ENCODE peak calls at places on chromosomes 4 and X, in four cellular contexts. One of them, this sample, is unnamed.

GRCh38 chr4:57162499-57163019 is 52.4 kb upstream of the IGFBP7 start:
- DNase-seq in HepG2: no peak
- DNase-seq in fibroblast of the aortic adventitia: no peak
- DNase-seq in HFF-Myc: no peak
- DNase-seq in this sample: no peak

GRCh38 chrX:20265726-20266681 is 705 bp downstream of the RPS6KA3 start:
- DNase-seq in HepG2: no peak
- DNase-seq in fibroblast of the aortic adventitia: no peak
- DNase-seq in HFF-Myc: no peak
- DNase-seq in this sample: peak

GRCh38 chr4:106358899-106359298 is 9.7 kb downstream of the GIMD1 start:
- DNase-seq in HepG2: no peak
- DNase-seq in fibroblast of the aortic adventitia: peak
- DNase-seq in HFF-Myc: no peak
- DNase-seq in this sample: peak

GRCh38 chrX:67544281-67544680 is 460 bp downstream of the AR start:
- DNase-seq in HepG2: no peak
- DNase-seq in fibroblast of the aortic adventitia: peak
- DNase-seq in HFF-Myc: no peak
- DNase-seq in this sample: no peak

GRCh38 chr4:16900325-16900724 is 1.9 kb upstream of the LDB2 start:
- DNase-seq in HepG2: no peak
- DNase-seq in fibroblast of the aortic adventitia: no peak
- DNase-seq in HFF-Myc: no peak
- DNase-seq in this sample: no peak

GRCh38 chr4:71296945-71297344 is 41.9 kb upstream of the SLC4A4 start:
- DNase-seq in HepG2: no peak
- DNase-seq in fibroblast of the aortic adventitia: peak
- DNase-seq in HFF-Myc: no peak
- DNase-seq in this sample: no peak

GRCh38 chr4:77040856-77041576 is 34.8 kb downstream of the CCNI start:
- DNase-seq in HepG2: no peak
- DNase-seq in fibroblast of the aortic adventitia: no peak
- DNase-seq in HFF-Myc: no peak
- DNase-seq in this sample: no peak

GRCh38 chr4:86935833-86936721 is 1.3 kb downstream of the AFF1 start:
- DNase-seq in HepG2: peak
- DNase-seq in fibroblast of the aortic adventitia: peak
- DNase-seq in HFF-Myc: no peak
- DNase-seq in this sample: peak

GRCh38 chrX:100926453-100926852 is 2.3 kb downstream of the XKRX start:
- DNase-seq in HepG2: no peak
- DNase-seq in fibroblast of the aortic adventitia: no peak
- DNase-seq in HFF-Myc: no peak
- DNase-seq in this sample: no peak

GRCh38 chr4:6116696-6117285 is 83.6 kb downstream of the JAKMIP1 start:
- DNase-seq in HepG2: no peak
- DNase-seq in fibroblast of the aortic adventitia: no peak
- DNase-seq in HFF-Myc: no peak
- DNase-seq in this sample: no peak

GRCh38 chr4:108204518-108204917 is 35.8 kb upstream of the LEF1 start:
- DNase-seq in HepG2: no peak
- DNase-seq in fibroblast of the aortic adventitia: no peak
- DNase-seq in HFF-Myc: no peak
- DNase-seq in this sample: no peak

GRCh38 chr4:173528378-173529321 is 1.4 kb downstream of the HAND2 start:
- DNase-seq in HepG2: no peak
- DNase-seq in fibroblast of the aortic adventitia: peak
- DNase-seq in HFF-Myc: no peak
- DNase-seq in this sample: no peak

GRCh38 chr4:4947721-4948120 is 71.5 kb downstream of the CYTL1 start:
- DNase-seq in HepG2: no peak
- DNase-seq in fibroblast of the aortic adventitia: peak
- DNase-seq in HFF-Myc: no peak
- DNase-seq in this sample: no peak

GRCh38 chr4:3598695-3599227 is 66.5 kb upstream of the LRPAP1 start:
- DNase-seq in HepG2: no peak
- DNase-seq in fibroblast of the aortic adventitia: no peak
- DNase-seq in HFF-Myc: no peak
- DNase-seq in this sample: no peak

GRCh38 chrX:38754102-38754790 is 47.0 kb upstream of the MID1IP1 start:
- DNase-seq in HepG2: peak
- DNase-seq in fibroblast of the aortic adventitia: peak
- DNase-seq in HFF-Myc: peak
- DNase-seq in this sample: peak

GRCh38 chr4:145564540-145564939 is 54.6 kb upstream of the MMAA start:
- DNase-seq in HepG2: no peak
- DNase-seq in fibroblast of the aortic adventitia: no peak
- DNase-seq in HFF-Myc: no peak
- DNase-seq in this sample: no peak

GRCh38 chrX:132393090-132393884 is 95.6 kb downstream of the MBNL3 start:
- DNase-seq in HepG2: no peak
- DNase-seq in fibroblast of the aortic adventitia: no peak
- DNase-seq in HFF-Myc: no peak
- DNase-seq in this sample: no peak

GRCh38 chr4:7315286-7315685 is 119.4 kb downstream of the PSAPL1 start:
- DNase-seq in HepG2: no peak
- DNase-seq in fibroblast of the aortic adventitia: no peak
- DNase-seq in HFF-Myc: no peak
- DNase-seq in this sample: no peak

GRCh38 chr4:6225469-6225868 is 25.1 kb upstream of the JAKMIP1 start:
- DNase-seq in HepG2: no peak
- DNase-seq in fibroblast of the aortic adventitia: peak
- DNase-seq in HFF-Myc: no peak
- DNase-seq in this sample: peak

GRCh38 chr4:136551753-136552152 is 980.5 kb downstream of the PCDH18 start:
- DNase-seq in HepG2: no peak
- DNase-seq in fibroblast of the aortic adventitia: no peak
- DNase-seq in HFF-Myc: no peak
- DNase-seq in this sample: no peak

GRCh38 chr4:26877417-26877816 is 16.8 kb downstream of the STIM2 start:
- DNase-seq in HepG2: no peak
- DNase-seq in fibroblast of the aortic adventitia: no peak
- DNase-seq in HFF-Myc: no peak
- DNase-seq in this sample: no peak

GRCh38 chrX:133151320-133151719 is 54.4 kb upstream of the USP26 start:
- DNase-seq in HepG2: peak
- DNase-seq in fibroblast of the aortic adventitia: no peak
- DNase-seq in HFF-Myc: no peak
- DNase-seq in this sample: no peak

GRCh38 chrX:150312931-150313330 is 50.2 kb upstream of the MAMLD1 start:
- DNase-seq in HepG2: no peak
- DNase-seq in fibroblast of the aortic adventitia: no peak
- DNase-seq in HFF-Myc: no peak
- DNase-seq in this sample: no peak

DNA sequence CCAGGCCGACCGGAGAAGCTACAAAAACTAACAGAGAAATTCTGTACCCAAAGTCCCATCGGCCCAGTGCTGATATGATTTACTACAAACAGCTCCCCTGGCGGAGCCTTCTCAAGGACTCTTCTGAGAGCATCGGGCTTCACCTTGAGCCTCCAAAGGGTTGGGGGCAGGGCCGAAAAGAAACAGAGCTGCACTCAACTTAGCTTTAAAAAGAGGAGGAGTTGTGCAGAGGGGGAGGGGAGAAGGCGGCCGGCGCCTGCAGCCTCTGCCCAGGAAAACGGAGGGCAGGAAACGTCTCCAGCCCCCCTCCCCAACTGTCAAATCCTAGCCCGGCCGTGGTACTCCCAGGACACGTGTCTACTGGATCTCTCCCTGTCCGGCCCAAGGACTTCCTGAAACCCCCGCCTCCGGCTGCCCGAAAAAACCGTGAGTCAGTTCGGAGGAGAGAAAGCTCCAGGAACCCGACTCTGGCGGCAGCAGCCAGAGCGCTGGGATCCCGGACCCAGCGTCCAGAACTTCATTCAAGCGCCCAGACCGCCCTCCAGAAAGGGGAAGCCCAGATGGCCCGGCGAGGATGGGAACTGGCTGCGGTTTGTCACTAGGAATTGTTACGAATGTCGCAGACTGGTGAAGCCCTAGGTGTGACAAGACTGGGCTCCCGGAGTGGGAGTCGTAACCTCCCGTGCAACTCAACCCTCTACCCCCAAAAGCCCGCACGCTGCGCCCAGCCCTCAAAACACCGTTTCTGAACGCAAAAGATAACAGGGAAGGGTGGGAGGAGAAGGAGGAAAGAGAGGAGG is 1.0 kb downstream of the ADAMTS3 start:
- DNase-seq in HepG2: peak
- DNase-seq in fibroblast of the aortic adventitia: peak
- DNase-seq in HFF-Myc: peak
- DNase-seq in this sample: peak
- TF ChIP-seq CTCF in HepG2: no peak
- TF ChIP-seq CTCF in fibroblast of the aortic adventitia: peak
- TF ChIP-seq CTCF in HFF-Myc: peak
- TF ChIP-seq CTCF in this sample: peak

DNA sequence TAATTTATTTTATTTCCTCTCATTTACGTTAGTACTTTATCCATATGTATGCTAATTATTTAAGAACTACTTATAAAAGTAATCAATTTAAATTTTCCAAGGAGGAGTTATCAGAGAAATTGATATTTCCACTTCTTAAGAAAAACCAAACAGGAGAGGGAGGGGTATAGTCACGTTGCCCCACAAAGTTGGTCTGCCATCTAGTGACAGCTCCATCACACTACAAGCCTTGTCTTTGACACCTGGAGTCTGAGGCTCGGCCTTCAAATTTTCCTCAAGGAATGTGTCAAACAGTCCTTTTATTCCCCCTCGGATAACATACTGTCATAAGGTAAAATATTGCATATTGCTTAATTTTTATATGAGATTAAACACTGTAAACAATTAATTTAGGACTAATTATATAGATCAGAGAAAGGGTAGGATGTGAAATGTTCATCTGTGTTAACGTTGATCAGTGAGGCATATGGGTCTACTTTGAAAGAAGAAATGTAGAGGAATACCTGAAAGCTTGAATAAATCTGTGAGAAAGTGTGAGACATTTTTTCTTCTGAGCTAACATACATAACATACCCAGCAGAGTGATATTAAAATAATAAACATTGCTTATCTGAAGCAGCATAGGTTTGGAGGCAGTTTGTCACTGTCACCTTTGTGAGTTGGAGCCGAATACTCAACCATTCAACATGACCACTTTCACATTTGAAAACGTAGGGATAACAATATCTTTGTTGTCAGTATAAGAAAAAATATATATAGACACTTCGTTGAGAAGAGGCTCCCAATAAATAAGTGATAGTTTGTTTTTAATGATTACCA is 114.4 kb downstream of the GLRA3 start:
- DNase-seq in HepG2: peak
- DNase-seq in fibroblast of the aortic adventitia: peak
- DNase-seq in HFF-Myc: peak
- DNase-seq in this sample: no peak
- TF ChIP-seq CTCF in HepG2: peak
- TF ChIP-seq CTCF in fibroblast of the aortic adventitia: peak
- TF ChIP-seq CTCF in HFF-Myc: peak
- TF ChIP-seq CTCF in this sample: peak

DNA sequence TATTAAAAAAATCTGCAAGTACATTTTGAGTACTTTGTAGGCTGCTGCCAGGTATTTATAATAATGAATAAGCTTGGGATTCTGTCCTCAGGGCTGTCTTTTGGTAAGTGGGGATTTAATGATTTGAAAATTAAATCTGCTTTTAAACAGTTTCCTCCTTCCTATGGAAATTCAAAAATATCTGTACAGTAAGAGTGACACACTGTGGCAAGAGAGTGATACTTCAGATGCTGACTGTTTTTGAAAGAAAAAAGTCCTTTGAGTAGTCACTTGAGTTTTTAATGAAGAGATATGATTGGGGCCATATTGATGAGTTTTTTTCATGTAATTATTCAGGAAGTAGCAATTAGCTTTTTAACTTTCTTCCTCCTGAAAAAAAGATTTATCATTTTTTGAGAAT is 49.2 kb downstream of the SMARCAD1 start:
- DNase-seq in HepG2: peak
- DNase-seq in fibroblast of the aortic adventitia: no peak
- DNase-seq in HFF-Myc: no peak
- DNase-seq in this sample: peak
- TF ChIP-seq CTCF in HepG2: peak
- TF ChIP-seq CTCF in fibroblast of the aortic adventitia: no peak
- TF ChIP-seq CTCF in HFF-Myc: no peak
- TF ChIP-seq CTCF in this sample: peak

GRCh38 chr4:167622481-167623240 is 388.4 kb upstream of the SPOCK3 start:
- DNase-seq in HepG2: peak
- DNase-seq in fibroblast of the aortic adventitia: peak
- DNase-seq in HFF-Myc: no peak
- DNase-seq in this sample: peak
- TF ChIP-seq CTCF in HepG2: peak
- TF ChIP-seq CTCF in fibroblast of the aortic adventitia: peak
- TF ChIP-seq CTCF in HFF-Myc: peak
- TF ChIP-seq CTCF in this sample: peak

GRCh38 chrX:4588056-4588455 is 874.6 kb upstream of the PRKX start:
- DNase-seq in HepG2: no peak
- DNase-seq in fibroblast of the aortic adventitia: no peak
- DNase-seq in HFF-Myc: no peak
- DNase-seq in this sample: no peak
- TF ChIP-seq CTCF in HepG2: no peak
- TF ChIP-seq CTCF in fibroblast of the aortic adventitia: no peak
- TF ChIP-seq CTCF in HFF-Myc: no peak
- TF ChIP-seq CTCF in this sample: no peak

DNA sequence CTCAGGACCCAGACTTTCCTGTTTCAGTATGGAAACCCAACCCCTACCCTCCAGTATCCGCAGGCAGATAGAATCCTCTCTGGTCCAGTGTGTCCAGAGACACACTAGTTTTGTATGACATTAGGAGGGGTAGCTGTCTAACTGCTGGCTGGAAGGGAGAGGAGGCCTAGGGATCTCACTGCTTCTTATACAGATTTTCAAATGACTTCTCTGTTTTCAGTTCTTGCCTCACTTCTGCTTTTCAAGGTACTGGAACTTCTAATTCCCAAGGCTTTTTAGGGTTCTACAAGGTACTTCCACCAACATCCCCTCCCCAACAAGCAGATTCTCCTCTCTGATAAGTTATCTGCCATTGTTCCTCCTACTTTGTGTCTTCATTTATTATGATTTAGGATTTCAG is 6.1 kb downstream of the SGCB start:
- DNase-seq in HepG2: no peak
- DNase-seq in fibroblast of the aortic adventitia: no peak
- DNase-seq in HFF-Myc: no peak
- DNase-seq in this sample: no peak
- TF ChIP-seq CTCF in HepG2: no peak
- TF ChIP-seq CTCF in fibroblast of the aortic adventitia: no peak
- TF ChIP-seq CTCF in HFF-Myc: no peak
- TF ChIP-seq CTCF in this sample: no peak

This sample was measured in HFFc6.